ENCODE peak calls at places on chromosomes 1 and 21, in ten cellular contexts. R is progenitor cell of endocrine pancreas, M is cardiac muscle cell, H is endothelial cell, X is heart right ventricle, K is foreskin fibroblast, N is pancreas, B is B cell, D is stomach, W is fibroblast of lung. E is an unnamed sample.

GRCh38 chr1:98565951-98566350 is 95.6 kb upstream of the SNX7 start:
- DNase-seq in K (no peak), B (no peak), N (no peak), M (no peak), X (no peak), D (no peak), R (no peak), W (no peak), H (no peak), E (no peak)

GRCh38 chr21:34795152-34796141 is 126.7 kb downstream of the CLIC6 start:
- DNase-seq in W (peak), N (no peak), M (peak), H (no peak), K (peak), X (no peak), D (peak), B (no peak), R (no peak), E (peak)

GRCh38 chr1:16155537-16156410 is at the start of gene EPHA2:
- DNase-seq in X (peak), R (peak), K (peak), W (peak), N (peak), B (no peak), D (peak), H (peak), M (peak), E (no peak)

GRCh38 chr21:18529253-18529652 is 125.7 kb upstream of the TMPRSS15 start:
- DNase-seq in K (peak), D (no peak), B (no peak), R (no peak), H (no peak), X (no peak), W (peak), M (peak), N (no peak), E (no peak)

GRCh38 chr1:61330018-61330417 is 247.7 kb downstream of the NFIA start:
- DNase-seq in D (no peak), K (no peak), X (no peak), H (no peak), R (no peak), M (no peak), N (no peak), W (no peak), B (no peak), E (no peak)

GRCh38 chr1:21884456-21885235 is 52.5 kb downstream of the HSPG2 start:
- DNase-seq in B (no peak), W (no peak), X (no peak), H (no peak), R (no peak), N (no peak), M (no peak), K (no peak), D (no peak), E (no peak)

GRCh38 chr1:44288883-44289282 is 66.2 kb downstream of the ERI3 start:
- DNase-seq in X (no peak), B (no peak), R (no peak), D (no peak), W (no peak), M (no peak), H (no peak), N (no peak), K (no peak), E (no peak)

GRCh38 chr1:155976062-155976912 is 2.1 kb downstream of the ARHGEF2 start:
- DNase-seq in B (no peak), N (no peak), R (no peak), W (peak), X (peak), M (peak), D (peak), K (peak), H (no peak), E (no peak)

GRCh38 chr1:156652131-156652991 is 10.4 kb downstream of the BCAN start:
- DNase-seq in B (no peak), M (peak), R (peak), H (peak), X (no peak), W (peak), N (no peak), D (no peak), K (peak), E (no peak)

GRCh38 chr1:1539310-1540014 is 962 bp downstream of the TMEM240 start:
- DNase-seq in B (no peak), R (no peak), M (peak), X (no peak), D (no peak), W (peak), N (no peak), H (peak), K (peak), E (no peak)

GRCh38 chr1:90850925-90851710 is 134.0 kb upstream of the BARHL2 start:
- DNase-seq in D (peak), R (peak), N (peak), M (peak), X (peak), B (peak), K (peak), W (peak), H (peak), E (no peak)

GRCh38 chr1:236140705-236141446 is 1.5 kb upstream of the GPR137B start:
- DNase-seq in M (no peak), W (no peak), K (no peak), B (no peak), R (no peak), D (no peak), N (no peak), X (no peak), H (no peak), E (no peak)

GRCh38 chr1:31788825-31789256 is 24.7 kb upstream of the ADGRB2 start:
- DNase-seq in M (peak), N (no peak), H (no peak), X (no peak), K (peak), B (no peak), D (no peak), R (no peak), W (peak), E (no peak)

GRCh38 chr1:21706151-21706835 is 37.1 kb upstream of the RAP1GAP start:
- DNase-seq in X (no peak), W (peak), K (peak), N (no peak), M (peak), B (peak), H (no peak), R (no peak), D (no peak), E (no peak)

GRCh38 chr1:96978867-96979266 is 257.3 kb downstream of the PTBP2 start:
- DNase-seq in M (no peak), W (no peak), B (no peak), X (no peak), K (no peak), H (no peak), D (no peak), R (no peak), N (no peak), E (no peak)

GRCh38 chr1:6511056-6511455 is 19.6 kb upstream of the PLEKHG5 start:
- DNase-seq in H (no peak), D (no peak), M (no peak), X (no peak), R (no peak), N (no peak), B (no peak), K (no peak), W (no peak), E (no peak)

GRCh38 chr1:47487826-47488450 is 50.1 kb downstream of the FOXD2 start:
- DNase-seq in H (no peak), R (peak), K (no peak), B (no peak), W (no peak), D (no peak), M (no peak), X (no peak), N (no peak), E (no peak)

GRCh38 chr1:104264506-104264905 is 514.8 kb downstream of the AMY1C start:
- DNase-seq in X (no peak), K (peak), H (no peak), W (no peak), D (no peak), M (no peak), N (no peak), R (no peak), B (no peak), E (no peak)

GRCh38 chr1:155219592-155220031 is 11.1 kb downstream of the MTX1 start:
- DNase-seq in R (no peak), X (no peak), B (no peak), W (peak), H (no peak), K (peak), D (no peak), M (peak), N (no peak), E (no peak)

GRCh38 chr1:226784081-226785049 is 45.3 kb upstream of the ITPKB start:
- DNase-seq in B (no peak), W (no peak), M (peak), K (peak), D (no peak), H (no peak), R (no peak), N (no peak), X (no peak), E (no peak)

GRCh38 chr1:32701951-32702598 is 495 bp downstream of the SYNC start:
- DNase-seq in W (peak), N (peak), R (no peak), H (no peak), X (peak), B (no peak), D (no peak), M (peak), K (peak), E (no peak)

GRCh38 chr1:201426395-201427310 is 5.1 kb upstream of the TNNI1 start:
- DNase-seq in H (no peak), K (no peak), B (no peak), M (no peak), D (no peak), R (no peak), N (no peak), W (no peak), X (peak), E (no peak)

GRCh38 chr1:238123201-238123600 is 232.5 kb upstream of the ZP4 start:
- DNase-seq in N (no peak), W (no peak), D (no peak), X (no peak), M (no peak), R (no peak), K (no peak), B (no peak), H (no peak), E (no peak)

GRCh38 chr1:238113222-238113621 is 222.5 kb upstream of the ZP4 start:
- DNase-seq in R (no peak), M (no peak), H (no peak), K (no peak), W (no peak), X (no peak), B (no peak), N (no peak), D (no peak), E (no peak)

GRCh38 chr1:238115852-238116251 is 225.1 kb upstream of the ZP4 start:
- DNase-seq in K (no peak), X (no peak), N (no peak), R (no peak), W (no peak), B (no peak), H (no peak), D (no peak), M (no peak), E (no peak)

GRCh38 chr1:238119060-238119459 is 228.3 kb upstream of the ZP4 start:
- DNase-seq in K (no peak), M (no peak), R (no peak), H (no peak), W (no peak), N (no peak), B (no peak), X (no peak), D (no peak), E (no peak)
- TF ChIP-seq CTCF in K (no peak), M (no peak), R (no peak), H (no peak), W (no peak), N (no peak), B (no peak), X (no peak), D (no peak), E (no peak)

GRCh38 chr21:35864039-35864438 is 196.3 kb downstream of the SETD4 start:
- DNase-seq in D (no peak), K (no peak), N (no peak), M (no peak), B (no peak), H (no peak), R (no peak), W (no peak), X (no peak), E (no peak)
- TF ChIP-seq CTCF in D (no peak), K (no peak), N (no peak), M (no peak), B (no peak), H (no peak), R (no peak), W (no peak), X (no peak), E (no peak)

DNA sequence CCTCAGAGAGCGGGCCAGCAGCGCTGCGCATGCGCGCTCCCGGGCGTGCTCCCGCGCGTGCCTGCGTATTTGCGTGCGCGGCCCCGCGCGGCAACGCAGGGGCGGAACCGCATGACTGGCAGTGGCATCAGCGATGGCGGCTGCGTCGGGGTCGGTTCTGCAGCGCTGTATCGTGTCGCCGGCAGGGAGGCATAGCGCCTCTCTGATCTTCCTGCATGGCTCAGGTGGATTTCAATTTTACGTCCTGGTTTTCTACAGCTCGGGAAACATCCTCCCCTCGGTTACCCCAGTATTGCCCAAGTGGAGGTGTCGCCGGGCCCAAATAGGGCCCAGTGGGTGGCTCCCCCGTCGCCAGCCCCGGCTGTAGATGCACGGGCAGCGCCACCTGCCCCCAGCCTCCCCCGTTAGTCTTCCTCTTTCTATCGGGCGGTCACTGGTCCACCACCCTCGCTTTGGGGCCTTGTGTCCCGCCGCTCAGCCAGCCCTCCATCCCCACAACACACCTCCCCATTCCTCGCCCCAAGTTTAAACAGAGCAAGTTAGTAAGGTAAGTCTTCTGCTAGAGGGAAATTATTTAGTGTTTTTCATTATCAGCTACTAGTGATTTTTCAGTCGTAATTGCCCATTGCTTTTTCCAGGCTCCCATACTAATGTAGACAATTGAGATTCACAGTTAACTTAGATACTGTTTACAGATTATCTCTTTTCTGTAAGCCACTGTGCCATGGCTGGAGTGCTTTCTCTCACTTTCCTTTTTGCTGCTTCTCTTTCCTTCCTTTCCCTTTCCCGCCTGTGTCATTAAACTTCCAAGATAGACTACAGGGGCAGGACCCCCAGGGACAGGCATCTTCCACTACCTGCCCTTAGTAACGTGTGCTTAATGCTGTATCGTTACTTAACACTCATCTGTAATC is at the start of gene LYPLAL1:
- DNase-seq in R (peak), D (peak), H (peak), X (peak), B (peak), M (peak), K (peak), N (peak), W (peak), E (no peak)
- TF ChIP-seq CTCF in R (peak), D (no peak), H (no peak), X (peak), B (peak), M (no peak), K (no peak), N (no peak), W (no peak), E (no peak)

DNA sequence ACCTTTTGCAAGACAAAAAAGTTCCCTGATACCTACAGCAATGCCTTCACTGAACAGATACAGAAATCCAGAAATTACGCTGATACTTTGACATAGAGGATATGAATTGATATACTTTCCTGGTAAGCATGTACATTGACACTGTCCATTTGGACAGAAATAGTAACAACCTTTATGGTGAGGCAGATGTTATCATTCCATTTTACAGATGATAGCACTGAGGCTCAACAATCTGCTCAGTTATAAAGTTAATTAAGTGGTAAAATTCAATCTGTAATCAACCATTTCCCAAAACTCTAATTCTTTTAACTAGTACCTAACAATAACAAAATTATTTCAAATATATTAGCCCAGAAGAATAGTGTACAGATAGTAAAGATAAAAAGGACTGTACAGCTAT is 20.6 kb downstream of the SCAF4 start:
- DNase-seq in W (no peak), H (no peak), R (no peak), M (no peak), X (no peak), K (no peak), D (no peak), B (no peak), N (no peak), E (no peak)
- TF ChIP-seq CTCF in W (no peak), H (no peak), R (no peak), M (no peak), X (no peak), K (no peak), D (no peak), B (no peak), N (no peak), E (no peak)

DNA sequence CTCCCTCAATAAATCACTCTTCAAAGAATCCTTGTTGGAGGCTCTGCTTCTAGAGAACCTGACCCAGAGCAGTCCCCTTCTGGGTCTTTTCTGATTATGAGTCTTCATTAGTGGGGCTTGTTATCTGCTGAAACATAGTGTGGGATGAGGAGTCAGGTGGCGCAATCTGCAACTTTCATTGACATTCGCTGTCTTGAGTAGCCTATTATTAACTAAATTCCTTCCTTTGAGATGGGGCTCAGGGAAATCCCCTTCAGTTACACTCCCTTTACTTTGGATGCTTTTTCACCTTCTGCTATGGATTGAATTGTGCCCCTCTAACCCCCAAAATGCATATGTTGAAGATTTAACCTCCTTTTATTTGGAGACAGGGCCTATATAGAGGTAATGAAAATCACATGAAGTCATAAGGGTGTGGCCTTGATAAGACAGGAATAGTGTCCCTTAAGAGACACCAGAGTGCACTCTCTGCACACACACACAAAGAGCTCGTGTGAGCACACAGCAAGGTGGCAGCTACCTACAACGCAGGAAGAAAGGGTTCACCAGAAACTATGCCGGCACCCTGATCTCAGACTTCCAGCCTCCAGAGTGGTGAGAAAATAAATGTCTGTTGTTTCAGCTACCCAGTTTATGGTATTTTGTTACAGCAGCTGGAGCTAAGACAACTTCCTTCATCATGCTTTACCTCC is 19.5 kb downstream of the DIO1 start:
- DNase-seq in K (no peak), D (no peak), X (no peak), M (no peak), W (no peak), B (no peak), R (no peak), H (no peak), N (no peak), E (no peak)
- TF ChIP-seq CTCF in K (no peak), D (no peak), X (no peak), M (no peak), W (no peak), B (no peak), R (no peak), H (no peak), N (no peak), E (no peak)

GRCh38 chr1:234772345-234773147 is 162.6 kb upstream of the IRF2BP2 start:
- DNase-seq in H (no peak), W (peak), D (peak), X (peak), N (peak), R (no peak), M (peak), B (peak), K (peak), E (peak)
- TF ChIP-seq CTCF in H (no peak), W (no peak), D (no peak), X (no peak), N (no peak), R (no peak), M (no peak), B (no peak), K (no peak), E (no peak)

GRCh38 chr1:162023181-162023546 is 505 bp downstream of the OLFML2B start:
- DNase-seq in K (no peak), X (no peak), B (no peak), H (no peak), N (no peak), D (no peak), R (no peak), W (no peak), M (no peak), E (no peak)

GRCh38 chr1:162021124-162021523 is 2.5 kb downstream of the OLFML2B start:
- DNase-seq in N (no peak), K (no peak), H (no peak), M (no peak), B (no peak), D (no peak), X (no peak), R (no peak), W (no peak), E (no peak)

GRCh38 chr1:162026906-162027305 is 3.2 kb upstream of the OLFML2B start:
- DNase-seq in B (no peak), D (no peak), W (peak), X (no peak), N (no peak), R (no peak), H (no peak), K (peak), M (peak), E (no peak)

GRCh38 chr1:162022626-162023025 is 1.0 kb downstream of the OLFML2B start:
- DNase-seq in D (no peak), M (no peak), R (no peak), B (no peak), X (no peak), H (no peak), W (no peak), K (no peak), N (no peak), E (no peak)

GRCh38 chr1:162023547-162024501 is at the start of gene OLFML2B:
- DNase-seq in D (peak), M (peak), R (peak), N (peak), X (peak), H (peak), B (no peak), W (peak), K (peak), E (peak)
- TF ChIP-seq CTCF in D (no peak), M (peak), R (no peak), N (no peak), X (peak), H (no peak), B (no peak), W (peak), K (peak), E (peak)